ENCODE peak calls at places on chromosome 7, in four cellular contexts. Z is upper lobe of left lung, R is breast epithelium, O is prostate gland. S is an unnamed sample.

GRCh38 chr7:43872401-43873165 is 3.3 kb upstream of the MRPS24 start:
- DNase-seq in Z (no peak), R (no peak), O (no peak), S (peak)

GRCh38 chr7:48087349-48087748 is 1.7 kb upstream of the UPP1 start:
- DNase-seq in Z (no peak), R (no peak), O (no peak), S (no peak)

GRCh38 chr7:75628055-75628454 is 110.7 kb downstream of the HIP1 start:
- DNase-seq in Z (no peak), R (no peak), O (no peak), S (no peak)

GRCh38 chr7:19665399-19666008 is 43.3 kb downstream of the POLR1F start:
- DNase-seq in Z (no peak), R (no peak), O (no peak), S (no peak)

GRCh38 chr7:70935854-70936253 is 196.1 kb upstream of the GALNT17 start:
- DNase-seq in Z (no peak), R (no peak), O (no peak), S (no peak)

GRCh38 chr7:108452707-108453106 is 3.5 kb downstream of the NRCAM start:
- DNase-seq in Z (no peak), R (no peak), O (no peak), S (no peak)

GRCh38 chr7:158740657-158741293 is 36.2 kb upstream of the NCAPG2 start:
- DNase-seq in Z (peak), R (no peak), O (peak), S (no peak)

GRCh38 chr7:101833799-101834198 is 16.4 kb downstream of the CUX1 start:
- DNase-seq in Z (no peak), R (no peak), O (no peak), S (no peak)

GRCh38 chr7:100444311-100445278 is 8.3 kb upstream of the PPP1R35 start:
- DNase-seq in Z (no peak), R (no peak), O (no peak), S (no peak)
- TF ChIP-seq POLR2A in Z (no peak), R (no peak), O (no peak), S (no peak)

DNA sequence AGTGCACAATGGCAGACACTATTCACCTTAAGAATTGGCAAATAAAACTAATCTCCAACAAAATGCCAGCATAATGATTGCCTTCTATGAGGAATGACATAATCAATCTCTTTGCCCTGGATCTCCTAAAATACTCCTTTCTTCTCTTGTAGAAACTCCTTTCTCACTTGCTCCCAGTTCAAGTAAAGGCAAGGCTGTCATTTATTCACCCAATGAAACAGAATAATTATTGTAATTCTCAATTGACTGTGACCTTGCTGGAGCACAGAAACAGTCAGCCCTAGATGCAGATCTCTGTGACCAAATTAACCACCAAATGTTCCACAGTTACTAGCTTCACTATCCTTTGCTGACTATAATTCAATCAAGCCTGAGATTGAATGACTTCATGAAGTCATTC is 99.3 kb downstream of the SEMA3C start:
- DNase-seq in Z (no peak), R (no peak), O (no peak), S (no peak)
- H3K4me3 ChIP-seq in Z (no peak), R (no peak), O (no peak), S (no peak)

GRCh38 chr7:139081584-139081983 is 27.9 kb downstream of the ZC3HAV1 start:
- DNase-seq in Z (no peak), R (no peak), O (no peak), S (no peak)
- H3K27ac ChIP-seq in Z (no peak), R (peak), O (no peak), S (no peak)

DNA sequence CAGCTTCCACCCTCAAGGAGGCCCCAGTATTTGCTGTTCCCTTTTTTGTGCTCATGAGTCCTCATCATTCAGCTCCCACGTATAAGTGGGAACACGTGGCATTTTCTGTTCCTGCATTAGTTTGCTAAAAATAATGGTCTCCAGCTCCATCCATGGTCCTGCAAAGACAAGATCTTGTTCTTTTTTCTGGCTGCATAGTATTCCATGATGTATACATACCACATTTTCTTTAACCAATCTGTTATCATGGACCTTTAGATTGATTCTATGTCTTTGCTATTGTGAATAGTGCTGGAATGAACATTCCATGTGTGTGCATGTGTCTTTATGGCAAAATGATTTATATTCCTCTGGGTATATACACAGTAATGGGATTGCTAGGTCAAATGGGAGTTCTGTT is 17.0 kb downstream of the KRIT1 start:
- DNase-seq in Z (no peak), R (no peak), O (no peak), S (no peak)
- TF ChIP-seq POLR2A in Z (no peak), R (no peak), O (no peak), S (no peak)

GRCh38 chr7:26193432-26194206 is 6.9 kb downstream of the HNRNPA2B1 start:
- DNase-seq in Z (no peak), R (no peak), O (no peak), S (no peak)
- H3K4me3 ChIP-seq in Z (no peak), R (peak), O (no peak), S (no peak)

GRCh38 chr7:46033592-46033991 is 112.5 kb upstream of the IGFBP3 start:
- DNase-seq in Z (no peak), R (no peak), O (no peak), S (no peak)

GRCh38 chr7:46032353-46032752 is 111.3 kb upstream of the IGFBP3 start:
- DNase-seq in Z (no peak), R (no peak), O (no peak), S (no peak)

GRCh38 chr7:46032936-46033335 is 111.9 kb upstream of the IGFBP3 start:
- DNase-seq in Z (no peak), R (no peak), O (no peak), S (no peak)

GRCh38 chr7:46034056-46034768 is 113.1 kb upstream of the IGFBP3 start:
- DNase-seq in Z (no peak), R (no peak), O (no peak), S (no peak)

DNA sequence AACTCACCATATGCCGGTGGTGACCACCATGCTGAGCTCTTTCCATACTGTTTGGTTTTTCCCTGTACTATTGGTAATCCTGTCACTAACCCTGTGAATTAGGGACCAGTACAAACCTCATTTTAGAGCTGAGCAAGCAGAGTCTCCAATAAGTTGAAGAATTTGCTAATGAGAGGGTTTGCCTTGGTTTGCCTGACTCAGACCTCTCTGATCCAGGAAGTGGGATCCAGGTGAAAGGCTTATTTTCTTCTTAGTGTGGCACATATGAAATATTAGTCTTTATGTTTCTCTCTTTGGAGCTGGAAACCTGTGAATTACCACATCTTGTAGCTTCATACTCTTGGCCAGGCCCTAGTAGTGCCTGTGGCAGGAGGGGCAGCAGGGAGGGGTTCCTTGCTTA is 114.1 kb upstream of the IGFBP3 start:
- DNase-seq in Z (no peak), R (no peak), O (no peak), S (no peak)
- H3K27ac ChIP-seq in Z (no peak), R (no peak), O (no peak), S (no peak)

DNA sequence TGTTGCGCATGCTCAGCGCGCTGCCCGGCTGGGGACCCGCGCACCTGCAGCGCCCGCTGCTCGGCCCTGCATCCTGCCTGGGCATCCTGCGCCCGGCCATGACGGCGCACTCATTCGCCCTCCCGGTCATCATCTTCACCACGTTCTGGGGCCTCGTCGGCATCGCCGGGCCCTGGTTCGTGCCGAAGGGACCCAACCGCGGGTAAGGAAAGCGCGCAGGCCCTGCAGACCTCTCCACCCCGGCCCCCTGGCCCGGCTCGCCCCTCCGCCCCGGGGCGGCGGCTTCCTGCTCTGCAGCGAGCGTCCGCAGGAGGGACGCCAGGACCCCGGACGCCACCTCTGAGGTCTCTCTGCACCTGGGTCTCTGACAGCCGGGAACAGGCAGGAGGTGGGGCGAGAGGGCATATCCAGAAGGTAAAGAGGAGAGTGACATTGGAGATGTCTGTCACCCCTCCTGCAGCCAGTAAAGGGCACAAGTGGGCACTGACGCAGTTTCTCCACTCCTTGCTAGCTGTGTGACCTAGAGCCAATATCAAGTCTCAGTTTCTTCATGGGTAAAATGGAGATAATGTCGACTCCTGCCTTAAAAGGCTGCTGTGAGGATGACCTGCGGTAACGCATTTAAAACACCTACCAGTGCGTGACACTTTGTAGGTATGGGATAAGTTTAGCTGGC is at the start of gene ATP6V0E2:
- DNase-seq in Z (no peak), R (no peak), O (no peak), S (no peak)
- TF ChIP-seq POLR2A in Z (no peak), R (no peak), O (no peak), S (no peak)

GRCh38 chr7:73703225-73703624 is 16.2 kb downstream of the STX1A start:
- DNase-seq in Z (no peak), R (no peak), O (no peak), S (no peak)
- H3K4me3 ChIP-seq in Z (no peak), R (no peak), O (no peak), S (no peak)